ENCODE peak calls at places on chromosomes 2 and 18, in five cellular contexts. L, W, U, Z and R are unnamed samples.

GRCh38 chr2:66489433-66489832 is 54.5 kb downstream of the MEIS1 start:
- DNase-seq in L (no peak), W (no peak), U (no peak), Z (no peak), R (no peak)

GRCh38 chr2:88603146-88603545 is 24.1 kb downstream of the EIF2AK3 start:
- DNase-seq in L (no peak), W (no peak), U (no peak), Z (no peak), R (no peak)

GRCh38 chr2:120620025-120620793 is 115.5 kb upstream of the GLI2 start:
- DNase-seq in L (no peak), W (no peak), U (no peak), Z (no peak), R (no peak)

GRCh38 chr2:97724073-97724410 is 10.7 kb downstream of the ZAP70 start:
- DNase-seq in L (no peak), W (no peak), U (no peak), Z (no peak), R (no peak)

GRCh38 chr2:239150125-239151011 is 250.5 kb downstream of the HDAC4 start:
- DNase-seq in L (no peak), W (no peak), U (no peak), Z (no peak), R (no peak)

GRCh38 chr2:83142934-83143333 is 1316.1 kb downstream of the SUCLG1 start:
- DNase-seq in L (no peak), W (no peak), U (no peak), Z (no peak), R (no peak)

GRCh38 chr2:7881038-7881437 is 800.8 kb upstream of the ID2 start:
- DNase-seq in L (no peak), W (no peak), U (no peak), Z (no peak), R (no peak)

GRCh38 chr18:80179857-80180558 is 67.3 kb downstream of the PARD6G start:
- DNase-seq in L (no peak), W (no peak), U (no peak), Z (no peak), R (no peak)

GRCh38 chr2:15287447-15288184 is 273.5 kb downstream of the NBAS start:
- DNase-seq in L (no peak), W (no peak), U (no peak), Z (no peak), R (no peak)

GRCh38 chr2:207836526-207837133 is 66.9 kb upstream of the FZD5 start:
- DNase-seq in L (peak; percentile 38), W (no peak), U (no peak), Z (no peak), R (no peak)

GRCh38 chr2:220696280-220696669 is 875.8 kb downstream of the EPHA4 start:
- DNase-seq in L (no peak), W (no peak), U (no peak), Z (no peak), R (no peak)

GRCh38 chr18:3616142-3616541 is 166.2 kb downstream of the TGIF1 start:
- DNase-seq in L (no peak), W (no peak), U (no peak), Z (no peak), R (no peak)

GRCh38 chr18:58060254-58060653 is 16.2 kb downstream of the NEDD4L start:
- DNase-seq in L (no peak), W (no peak), U (no peak), Z (no peak), R (no peak)

GRCh38 chr18:58056847-58057246 is 12.8 kb downstream of the NEDD4L start:
- DNase-seq in L (no peak), W (no peak), U (no peak), Z (no peak), R (no peak)

GRCh38 chr18:58056159-58056558 is 12.1 kb downstream of the NEDD4L start:
- DNase-seq in L (no peak), W (no peak), U (no peak), Z (no peak), R (no peak)

GRCh38 chr18:58057291-58057965 is 13.4 kb downstream of the NEDD4L start:
- DNase-seq in L (no peak), W (no peak), U (no peak), Z (no peak), R (no peak)

GRCh38 chr18:58058720-58059119 is 14.7 kb downstream of the NEDD4L start:
- DNase-seq in L (peak; percentile 18), W (no peak), U (no peak), Z (no peak), R (no peak)
- TF ChIP-seq SUZ12 in L (no peak), W (no peak), U (no peak), Z (no peak), R (no peak)

GRCh38 chr2:30522421-30522820 is 75.4 kb downstream of the LCLAT1 start:
- DNase-seq in L (no peak), W (no peak), U (no peak), Z (no peak), R (no peak)
- TF ChIP-seq SUZ12 in L (no peak), W (no peak), U (no peak), Z (no peak), R (no peak)

DNA sequence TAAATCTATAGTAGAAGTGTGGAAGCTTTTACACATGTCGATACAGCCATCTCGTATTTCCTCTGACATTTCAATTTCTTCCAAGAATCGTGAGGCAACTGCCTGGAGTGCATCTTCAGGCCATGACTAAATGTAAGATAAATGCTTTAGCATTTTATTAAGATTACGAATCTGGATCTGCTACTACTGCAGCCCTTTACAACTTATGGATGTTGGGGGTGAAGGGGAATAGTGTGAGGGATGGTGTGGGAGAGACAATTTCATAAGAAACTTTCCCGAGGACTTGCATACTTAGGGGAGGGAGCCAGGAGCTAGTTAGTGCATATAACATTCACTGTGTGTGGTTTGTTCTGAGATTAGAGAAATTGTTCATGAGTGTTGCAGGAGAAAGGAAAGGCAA is 204.8 kb downstream of the SLC39A10 start:
- DNase-seq in L (no peak), W (no peak), U (no peak), Z (no peak), R (no peak)
- TF ChIP-seq SUZ12 in L (no peak), W (no peak), U (no peak), Z (no peak), R (no peak)

GRCh38 chr2:99854236-99854852 is 288.0 kb downstream of the AFF3 start:
- DNase-seq in L (no peak), W (no peak), U (no peak), Z (no peak), R (no peak)

GRCh38 chr2:99851811-99852210 is 290.6 kb downstream of the AFF3 start:
- DNase-seq in L (no peak), W (no peak), U (no peak), Z (no peak), R (no peak)

GRCh38 chr2:99852376-99852934 is 289.9 kb downstream of the AFF3 start:
- DNase-seq in L (no peak), W (no peak), U (no peak), Z (no peak), R (no peak)

GRCh38 chr2:99851091-99851490 is 291.3 kb downstream of the AFF3 start:
- DNase-seq in L (no peak), W (no peak), U (no peak), Z (no peak), R (no peak)

GRCh38 chr2:99850076-99850710 is 292.2 kb downstream of the AFF3 start:
- DNase-seq in L (no peak), W (no peak), U (no peak), Z (no peak), R (peak; percentile 19)
- TF ChIP-seq SUZ12 in L (no peak), W (no peak), U (no peak), Z (no peak), R (no peak)